ENCODE peak calls at places on chromosomes 4 and X, in seven cellular contexts. M is transverse colon, S is suprapubic skin, B is spleen, O is K562, K is stomach, R is HCT116. N is an unnamed sample.

GRCh38 chrX:88982183-88982582 is 235.2 kb downstream of the CPXCR1 start:
- DNase-seq in O (no peak), R (no peak), S (no peak), B (no peak), K (no peak), M (no peak), N (no peak)

GRCh38 chrX:17553451-17553850 is 178.5 kb downstream of the NHS start:
- DNase-seq in S (no peak), O (no peak), B (no peak), M (peak; percentile 20), K (peak; percentile 54), R (no peak), N (no peak)

GRCh38 chrX:43973249-43973672 is at the start of gene NDP:
- DNase-seq in O (no peak), M (no peak), B (no peak), K (no peak), R (no peak), S (no peak), N (no peak)

GRCh38 chr4:112145326-112145819 is at the start of gene FAM241A:
- DNase-seq in R (peak; percentile 54), K (peak; percentile 89), M (peak; percentile 89), B (peak; percentile 97), O (peak; percentile 97), S (peak; percentile 90), N (no peak)

GRCh38 chrX:8981742-8982141 is 52.2 kb downstream of the FAM9B start:
- DNase-seq in B (no peak), S (no peak), R (no peak), M (no peak), O (no peak), K (no peak), N (no peak)

GRCh38 chr4:42344749-42345148 is 52.5 kb upstream of the SHISA3 start:
- DNase-seq in R (no peak), S (no peak), B (no peak), O (no peak), K (no peak), M (no peak), N (no peak)

GRCh38 chr4:187188118-187188517 is 464.5 kb upstream of the FAT1 start:
- DNase-seq in M (no peak), B (no peak), S (no peak), K (no peak), O (no peak), R (no peak), N (no peak)

GRCh38 chr4:2044542-2045517 is 14.3 kb upstream of the NAT8L start:
- DNase-seq in R (no peak), B (peak; percentile 58), K (no peak), M (no peak), O (no peak), S (no peak), N (no peak)

GRCh38 chr4:6105311-6105911 is 87.2 kb upstream of the C4orf50 start:
- DNase-seq in S (no peak), M (no peak), O (no peak), R (no peak), K (peak; percentile 15), B (no peak), N (no peak)

GRCh38 chrX:119981286-119982070 is 37.9 kb upstream of the NKAP start:
- DNase-seq in K (no peak), M (no peak), O (no peak), B (no peak), R (peak; percentile 42), S (no peak), N (no peak)

GRCh38 chr4:55503164-55503563 is 43.5 kb downstream of the CLOCK start:
- DNase-seq in O (peak; percentile 13), M (no peak), S (no peak), B (no peak), K (no peak), R (peak; percentile 38), N (no peak)

GRCh38 chrX:133513116-133513515 is 97.8 kb upstream of the GPC4 start:
- DNase-seq in B (no peak), R (no peak), M (no peak), O (no peak), K (no peak), S (no peak), N (no peak)

GRCh38 chr4:8212606-8213005 is 13.5 kb downstream of the SH3TC1 start:
- DNase-seq in R (no peak), B (no peak), K (no peak), O (no peak), M (no peak), S (no peak), N (no peak)

GRCh38 chrX:153687121-153688039 is at the start of gene SLC6A8:
- DNase-seq in S (no peak), R (peak; percentile 27), O (peak; percentile 80), B (no peak), K (peak; percentile 74), M (peak; percentile 71), N (no peak)

GRCh38 chr4:93825551-93826216 is 2.9 kb upstream of the ATOH1 start:
- DNase-seq in O (no peak), B (no peak), S (no peak), K (no peak), R (no peak), M (no peak), N (no peak)

GRCh38 chrX:1493877-1494510 is 41.3 kb upstream of the ASMTL start:
- DNase-seq in K (no peak), O (no peak), B (peak; percentile 83), M (peak; percentile 34), S (peak; percentile 22), R (no peak), N (no peak)

GRCh38 chrX:39398215-39398972 is 597.1 kb downstream of the MID1IP1 start:
- DNase-seq in O (no peak), B (no peak), R (no peak), M (no peak), S (no peak), K (peak; percentile 33), N (no peak)

GRCh38 chr4:79141530-79141929 is 184.3 kb downstream of the NAA11 start:
- DNase-seq in O (no peak), B (no peak), M (no peak), R (no peak), K (no peak), S (no peak), N (no peak)

GRCh38 chrX:107935200-107935599 is 47.0 kb downstream of the TEX13B start:
- DNase-seq in K (no peak), R (no peak), M (no peak), S (no peak), B (no peak), O (no peak), N (no peak)

DNA sequence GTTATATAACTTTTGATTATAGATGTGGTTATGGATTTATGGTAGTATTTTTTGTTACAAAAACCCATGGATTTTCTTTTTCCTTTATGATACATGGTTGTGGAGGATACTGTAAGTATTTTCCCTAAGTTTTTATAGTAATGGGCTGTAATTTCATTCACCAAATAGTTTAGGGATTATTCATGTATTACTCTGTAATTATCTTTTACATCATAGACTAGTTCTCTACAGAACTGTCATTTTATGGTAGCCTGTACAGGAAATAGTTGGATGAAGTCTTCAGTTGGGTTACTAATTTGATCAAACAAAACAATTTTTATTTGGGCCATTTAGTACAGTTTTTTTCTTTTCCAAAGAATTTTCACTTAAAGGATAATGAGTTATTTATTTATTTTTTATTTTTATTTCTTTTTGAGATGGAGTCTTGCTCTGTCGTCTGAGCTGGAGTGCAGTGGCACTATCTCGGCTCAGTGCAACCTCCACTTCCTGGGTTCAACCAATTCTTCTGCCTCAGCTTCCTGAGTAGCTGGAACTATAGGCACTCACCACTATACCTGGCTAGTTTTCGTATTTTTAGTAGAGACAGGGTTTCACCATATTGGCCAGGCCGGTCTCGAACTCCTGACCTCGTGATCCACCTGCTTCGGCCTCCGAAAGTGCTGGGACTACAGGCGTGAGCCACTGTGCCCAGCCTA is 42.1 kb downstream of the RBPJ start:
- DNase-seq in S (no peak), R (no peak), K (no peak), M (no peak), B (no peak), O (no peak), N (no peak)
- TF ChIP-seq POLR2AphosphoS5 in S (no peak), R (no peak), K (no peak), M (no peak), B (no peak), O (no peak), N (no peak)

GRCh38 chr4:11614426-11614825 is 185.7 kb upstream of the HS3ST1 start:
- DNase-seq in R (peak; percentile 90), B (no peak), M (no peak), O (no peak), S (no peak), K (peak; percentile 35), N (no peak)

GRCh38 chr4:11615601-11616000 is 186.9 kb upstream of the HS3ST1 start:
- DNase-seq in K (no peak), O (no peak), R (no peak), B (no peak), M (no peak), S (no peak), N (no peak)

GRCh38 chr4:11618666-11619282 is 190.1 kb upstream of the HS3ST1 start:
- DNase-seq in S (no peak), K (no peak), O (no peak), R (no peak), M (no peak), B (no peak), N (no peak)

GRCh38 chr4:11611868-11612267 is 183.2 kb upstream of the HS3ST1 start:
- DNase-seq in R (no peak), K (no peak), M (no peak), O (no peak), B (no peak), S (no peak), N (no peak)

DNA sequence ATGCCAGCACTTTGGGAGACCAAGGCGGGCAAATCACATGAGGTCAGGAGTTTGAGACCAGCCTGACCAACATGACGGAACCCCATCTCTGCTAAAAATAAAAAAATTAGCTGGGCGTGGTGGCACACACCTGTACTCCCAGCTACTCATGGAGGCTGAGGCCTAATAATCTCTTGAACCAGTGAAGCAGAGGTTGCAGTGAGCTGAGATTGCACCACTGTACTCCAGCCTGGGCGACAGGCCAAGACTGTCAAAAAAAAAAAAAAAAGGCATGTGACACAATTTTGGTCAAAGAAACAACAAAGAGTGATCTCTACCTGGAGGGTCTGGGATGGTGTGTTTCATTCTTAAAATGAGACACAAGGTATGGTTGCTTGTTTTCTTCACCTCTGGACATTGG is 188.2 kb upstream of the HS3ST1 start:
- DNase-seq in B (no peak), M (no peak), O (no peak), K (no peak), S (no peak), R (no peak), N (no peak)
- H3K9me3 ChIP-seq in B (no peaks in the 10 kb centered on the region), M (no peaks in the 10 kb centered on the region), O (no peaks in the 10 kb centered on the region), K (no peaks in the 10 kb centered on the region), S (no peaks in the 10 kb centered on the region), R (no peaks in the 10 kb centered on the region), N (no peaks in the 10 kb centered on the region)

GRCh38 chr4:53050361-53050774 is 188.3 kb downstream of the RASL11B start:
- DNase-seq in K (no peak), O (no peak), R (no peak), B (no peak), S (no peak), M (no peak), N (no peak)
- TF ChIP-seq POLR2AphosphoS5 in K (no peak), O (no peak), R (no peak), B (no peak), S (no peak), M (no peak), N (no peak)

DNA sequence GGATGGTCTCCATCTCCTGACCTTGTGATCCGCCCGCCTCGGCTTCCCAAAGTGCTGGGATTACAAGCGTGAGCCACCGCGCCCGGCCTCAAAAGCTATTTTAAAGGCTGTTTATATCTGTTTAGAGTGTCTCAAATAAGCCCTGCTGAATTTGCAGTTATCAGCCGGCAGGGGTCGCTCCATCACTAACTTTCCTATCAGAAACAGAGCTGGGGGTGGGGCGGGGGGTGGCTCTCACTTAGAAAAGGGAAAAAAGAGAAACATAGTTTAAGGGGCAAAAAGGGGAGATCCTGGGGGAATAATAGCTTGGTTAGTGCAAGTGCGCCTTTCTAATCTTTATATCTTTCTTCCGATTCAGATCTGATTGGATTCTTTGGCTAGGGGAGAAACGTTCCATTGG is 450.7 kb downstream of the UBE2NL start:
- DNase-seq in K (no peak), O (peak; percentile 5), B (no peak), R (no peak), M (no peak), S (no peak), N (no peak)
- H3K9me3 ChIP-seq in K (no peaks in the 10 kb centered on the region), O (no peaks in the 10 kb centered on the region), B (peaks cover 30% of the 10 kb centered on the region), R (no peaks in the 10 kb centered on the region), M (no peaks in the 10 kb centered on the region), S (no peaks in the 10 kb centered on the region), N (no peaks in the 10 kb centered on the region)